ENCODE peak calls at places on chromosomes 2 and 18, in five cellular contexts. C, A, B, I and X are unnamed samples.
A peak's percentile ranks its signal among the peaks of the same experiment; 100 is the strongest.

GRCh38 chr2:143700865-143701264 is 571.6 kb downstream of the ARHGAP15 start:
- DNase-seq in C (no peak), I (no peak), A (no peak), B (no peak), X (no peak)

GRCh38 chr2:199707584-199708185 is 143.3 kb downstream of the FTCDNL1 start:
- DNase-seq in C (no peak), B (no peak), A (no peak), I (no peak), X (no peak)

GRCh38 chr18:27899893-27900292 is 277.0 kb downstream of the CDH2 start:
- DNase-seq in I (no peak), C (no peak), A (no peak), B (no peak), X (no peak)

GRCh38 chr2:9918275-9918674 is 33.2 kb upstream of the GRHL1 start:
- DNase-seq in A (no peak), C (no peak), I (no peak), B (no peak), X (no peak)

GRCh38 chr2:11770531-11771188 is 24.2 kb downstream of the LPIN1 start:
- DNase-seq in C (no peak), A (no peak), B (no peak), I (no peak), X (no peak)

GRCh38 chr2:8224679-8225181 is 457.1 kb upstream of the ID2 start:
- DNase-seq in A (peak; percentile 31), I (no peak), C (no peak), B (no peak), X (no peak)

GRCh38 chr18:45212186-45213039 is 402.9 kb upstream of the SLC14A2 start:
- DNase-seq in I (peak; percentile 22), A (no peak), B (peak; percentile 72), C (peak; percentile 90), X (peak; percentile 88)

GRCh38 chr2:216596986-216597509 is 36.2 kb upstream of the IGFBP2 start:
- DNase-seq in A (no peak), B (no peak), I (no peak), C (no peak), X (no peak)

GRCh38 chr2:82539222-82539621 is 1919.9 kb downstream of the SUCLG1 start:
- DNase-seq in B (no peak), C (no peak), I (no peak), A (no peak), X (no peak)

GRCh38 chr2:128268611-128269357 is 49.9 kb downstream of the HS6ST1 start:
- DNase-seq in I (no peak), B (no peak), A (no peak), C (no peak), X (no peak)

GRCh38 chr18:79595876-79596374 is 83.7 kb upstream of the CTDP1 start:
- DNase-seq in B (no peak), A (no peak), C (no peak), I (no peak), X (peak; percentile 55)

GRCh38 chr2:156476516-156477206 is 40.5 kb downstream of the GPD2 start:
- DNase-seq in A (no peak), C (no peak), B (no peak), I (no peak), X (no peak)

GRCh38 chr2:162244559-162245031 is 1.4 kb upstream of the FAP start:
- DNase-seq in C (no peak), B (no peak), A (no peak), I (peak; percentile 22), X (no peak)

GRCh38 chr2:171083426-171083825 is 77.3 kb downstream of the TLK1 start:
- DNase-seq in C (no peak), A (no peak), I (no peak), B (no peak), X (no peak)

GRCh38 chr18:111292-112014 is 46.9 kb upstream of the USP14 start:
- DNase-seq in I (no peak), C (peak; percentile 75), A (no peak), B (no peak), X (peak; percentile 89)

GRCh38 chr2:40300391-40300790 is 151.5 kb downstream of the SLC8A1 start:
- DNase-seq in C (no peak), B (no peak), A (no peak), I (no peak), X (no peak)

GRCh38 chr2:158512323-158512722 is 55.6 kb downstream of the PKP4 start:
- DNase-seq in C (no peak), A (no peak), B (no peak), I (no peak), X (no peak)

GRCh38 chr2:134432438-134432883 is 178.6 kb downstream of the MGAT5 start:
- DNase-seq in B (no peak), A (no peak), C (peak; percentile 48), I (no peak), X (no peak)

GRCh38 chr18:40413160-40413559 is 1541.9 kb upstream of the PIK3C3 start:
- DNase-seq in I (no peak), C (no peak), B (no peak), A (no peak), X (no peak)

GRCh38 chr2:30208453-30208852 is 22.9 kb upstream of the LBH start:
- DNase-seq in C (peak; percentile 70), A (no peak), B (no peak), I (peak; percentile 47), X (no peak)

GRCh38 chr2:3536682-3537632 is 17.6 kb upstream of the ADI1 start:
- DNase-seq in C (no peak), I (peak; percentile 26), A (no peak), B (no peak), X (peak; percentile 85)

GRCh38 chr2:156099382-156099781 is 233.1 kb downstream of the NR4A2 start:
- DNase-seq in A (no peak), I (no peak), C (no peak), B (no peak), X (no peak)

GRCh38 chr2:209380278-209380677 is 43.6 kb upstream of the MAP2 start:
- DNase-seq in A (no peak), B (no peak), C (no peak), I (no peak), X (no peak)

GRCh38 chr2:111946294-111947114 is 48.1 kb downstream of the MERTK start:
- DNase-seq in I (peak; percentile 94), C (peak; percentile 80), B (no peak), A (no peak), X (no peak)

GRCh38 chr2:6354546-6354945 is 511.2 kb downstream of the CMPK2 start:
- DNase-seq in B (no peak), A (no peak), I (no peak), C (no peak), X (no peak)

GRCh38 chr2:130241041-130241707 is 42.9 kb upstream of the TUBA3E start:
- DNase-seq in B (no peak), I (peak; percentile 96), A (peak; percentile 21), C (peak; percentile 58), X (no peak)

GRCh38 chr2:161576421-161576820 is 47.8 kb upstream of the SLC4A10 start:
- DNase-seq in A (no peak), I (peak; percentile 24), C (no peak), B (no peak), X (no peak)

GRCh38 chr2:148927010-148927409 is 52.0 kb downstream of the KIF5C start:
- DNase-seq in A (peak; percentile 89), B (no peak), C (no peak), I (peak; percentile 51), X (peak; percentile 81)

GRCh38 chr18:44651453-44651852 is 29.2 kb upstream of the SETBP1 start:
- DNase-seq in A (peak; percentile 14), C (no peak), I (no peak), B (no peak), X (no peak)

DNA sequence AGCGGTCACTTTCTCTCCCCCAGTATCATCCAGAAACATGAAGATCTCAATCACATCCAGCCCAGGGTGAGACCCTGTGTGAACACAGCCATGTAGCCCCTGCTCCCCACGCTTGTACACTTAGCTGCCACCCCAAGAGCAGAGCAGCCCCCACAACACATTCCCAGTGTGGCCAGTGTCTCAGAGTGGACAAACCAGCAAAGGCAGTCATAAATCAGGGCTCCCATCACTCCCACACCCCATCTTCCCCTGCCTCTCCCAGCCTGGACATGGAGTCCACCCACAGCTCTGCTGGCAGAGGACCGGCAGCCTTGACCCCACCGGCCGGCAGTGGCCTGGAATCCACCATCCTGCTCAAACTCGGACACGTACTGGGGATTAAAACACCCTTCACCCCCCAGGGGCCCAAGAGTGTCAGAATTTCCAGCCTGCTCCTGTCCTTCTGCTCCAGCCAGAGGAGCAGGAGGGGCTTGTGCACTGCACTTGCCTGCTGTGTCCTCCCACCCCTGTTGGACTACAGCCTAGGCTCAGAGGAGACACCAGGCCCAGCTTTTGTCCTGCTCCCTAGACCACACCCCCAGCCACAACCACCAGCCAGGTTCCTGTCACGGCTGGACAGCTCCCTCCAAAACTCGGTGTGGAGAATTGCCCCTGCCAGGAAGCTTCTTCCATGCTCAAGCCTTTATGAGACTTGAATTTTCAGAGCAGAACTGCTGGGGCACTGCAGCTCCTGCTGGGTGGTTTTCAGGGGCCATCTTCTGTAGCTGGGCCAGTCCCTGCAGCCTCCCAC is 206.1 kb downstream of the SMAD2 start:
- DNase-seq in I (no peak), A (no peak), B (no peak), C (no peak), X (no peak)
- H3K27ac ChIP-seq in I (no peak overlapping the region), A (no peak overlapping the region), B (no peak overlapping the region), C (no peak overlapping the region), X (no peak overlapping the region)

GRCh38 chr2:56230171-56230570 is 46.4 kb downstream of the CCDC85A start:
- DNase-seq in B (no peak), I (peak; percentile 24), C (no peak), A (no peak), X (no peak)
- TF ChIP-seq POLR2AphosphoS5 in B (no peak), I (no peak), C (no peak), A (no peak), X (no peak)

GRCh38 chr2:233355916-233356315 is 1.6 kb downstream of the DGKD start:
- DNase-seq in B (no peak), A (no peak), C (no peak), I (no peak), X (no peak)

GRCh38 chr2:233358335-233358734 is 4.0 kb downstream of the DGKD start:
- DNase-seq in B (no peak), A (no peak), I (no peak), C (no peak), X (no peak)

GRCh38 chr2:233358864-233359386 is 4.6 kb downstream of the DGKD start:
- DNase-seq in C (no peak), A (no peak), I (no peak), B (no peak), X (no peak)

GRCh38 chr2:233354971-233355574 is 779 bp downstream of the DGKD start:
- DNase-seq in B (peak; percentile 61), C (peak; percentile 72), A (no peak), I (no peak), X (peak; percentile 88)

GRCh38 chr2:233356546-233357308 is 2.4 kb downstream of the DGKD start:
- DNase-seq in C (no peak), B (no peak), I (no peak), A (no peak), X (no peak)
- H3K27ac ChIP-seq in C (peak overlapping the region; percentile 31), B (no peak overlapping the region), I (no peak overlapping the region), A (no peak overlapping the region), X (peak overlapping the region; percentile 90)

GRCh38 chr2:85325466-85325811 is 2.4 kb downstream of the TGOLN2 start:
- DNase-seq in A (no peak), I (no peak), B (no peak), C (no peak), X (no peak)

GRCh38 chr2:85329181-85329651 is 1.4 kb upstream of the TGOLN2 start:
- DNase-seq in B (no peak), A (no peak), C (no peak), I (no peak), X (no peak)

GRCh38 chr2:85326946-85327756 is 638 bp downstream of the TGOLN2 start:
- DNase-seq in I (no peak), B (no peak), A (no peak), C (peak; percentile 50), X (peak; percentile 92)

GRCh38 chr2:85326406-85326945 is 1.3 kb downstream of the TGOLN2 start:
- DNase-seq in B (no peak), I (no peak), A (no peak), C (no peak), X (peak; percentile 86)

GRCh38 chr2:85327757-85328617 is at the start of gene TGOLN2:
- DNase-seq in A (peak; percentile 97), C (peak; percentile 94), B (peak; percentile 94), I (peak; percentile 77), X (peak; percentile 99)
- TF ChIP-seq POLR2AphosphoS5 in A (peak; percentile 100), C (peak; percentile 96), B (peak; percentile 99), I (peak; percentile 99), X (peak; percentile 100)